ENCODE peak calls at places on chromosomes 16 and 17, in four cellular contexts. M is fibroblast of pulmonary artery; K is naive thymus-derived CD4-positive, alpha-beta T cell; R is HL-60. E is an unnamed sample.

GRCh38 chr17:74457146-74457819 is 9.2 kb upstream of the CD300A start:
- DNase-seq in M (peak), K (peak), R (no peak), E (no peak)

GRCh38 chr16:70250748-70251650 is 741 bp downstream of the EXOSC6 start:
- DNase-seq in M (peak), K (peak), R (peak), E (no peak)

GRCh38 chr17:46979023-46979870 is at the start of gene RPRML:
- DNase-seq in M (peak), K (no peak), R (no peak), E (no peak)

GRCh38 chr16:4882633-4883285 is 35.5 kb downstream of the UBN1 start:
- DNase-seq in M (peak), K (no peak), R (no peak), E (no peak)

GRCh38 chr16:75648265-75649076 is 898 bp downstream of the TERF2IP start:
- DNase-seq in M (peak), K (peak), R (peak), E (no peak)

GRCh38 chr17:15261063-15261817 is 3.9 kb downstream of the PMP22 start:
- DNase-seq in M (peak), K (no peak), R (no peak), E (no peak)

GRCh38 chr16:23174622-23175021 is 7.9 kb upstream of the SCNN1G start:
- DNase-seq in M (peak), K (no peak), R (no peak), E (no peak)

GRCh38 chr16:23509763-23510153 is 536 bp downstream of the GGA2 start:
- DNase-seq in M (peak), K (peak), R (no peak), E (no peak)

GRCh38 chr17:75642221-75643032 is 9.2 kb downstream of the SMIM5 start:
- DNase-seq in M (no peak), K (no peak), R (no peak), E (no peak)

GRCh38 chr17:74356640-74357465 is 4.8 kb downstream of the BTBD17 start:
- DNase-seq in M (no peak), K (no peak), R (no peak), E (no peak)

GRCh38 chr16:74608944-74609343 is 2.0 kb upstream of the GLG1 start:
- DNase-seq in M (no peak), K (peak), R (no peak), E (no peak)

GRCh38 chr17:82534401-82534812 is 14.9 kb downstream of the FOXK2 start:
- DNase-seq in M (no peak), K (no peak), R (no peak), E (no peak)

GRCh38 chr17:1107083-1107776 is 72.6 kb downstream of the ABR start:
- DNase-seq in M (no peak), K (no peak), R (no peak), E (no peak)

GRCh38 chr16:81703177-81704155 is 75.6 kb upstream of the PLCG2 start:
- DNase-seq in M (peak), K (no peak), R (no peak), E (peak)

GRCh38 chr16:26137956-26138355 is 446.2 kb downstream of the HS3ST4 start:
- DNase-seq in M (no peak), K (no peak), R (no peak), E (no peak)

GRCh38 chr17:42055003-42055402 is 4.6 kb upstream of the C17orf113 start:
- DNase-seq in M (no peak), K (no peak), R (no peak), E (no peak)

GRCh38 chr16:73605309-73605708 is 557.4 kb upstream of the ZFHX3 start:
- DNase-seq in M (no peak), K (no peak), R (no peak), E (no peak)

GRCh38 chr17:45992904-45993303 is 6.1 kb upstream of the STH start:
- DNase-seq in M (no peak), K (no peak), R (no peak), E (no peak)

GRCh38 chr16:58366247-58367031 is 25.8 kb upstream of the GINS3 start:
- DNase-seq in M (peak), K (no peak), R (no peak), E (no peak)

GRCh38 chr17:1865252-1866037 is 35.6 kb downstream of the RPA1 start:
- DNase-seq in M (peak), K (peak), R (no peak), E (no peak)

GRCh38 chr17:30975042-30975820 is 4.4 kb downstream of the RNF135 start:
- DNase-seq in M (no peak), K (no peak), R (no peak), E (no peak)

GRCh38 chr16:29744541-29745101 is 1.2 kb downstream of the C16orf54 start:
- DNase-seq in M (no peak), K (no peak), R (peak), E (no peak)

GRCh38 chr17:68033636-68034451 is 1.7 kb upstream of the KPNA2 start:
- DNase-seq in M (peak), K (no peak), R (no peak), E (no peak)
- H3K4me3 ChIP-seq in M (no peak), K (no peak), R (no peak), E (no peak)

GRCh38 chr17:77190561-77190960 is 49.8 kb downstream of the SEC14L1 start:
- DNase-seq in M (no peak), K (no peak), R (no peak), E (no peak)

GRCh38 chr17:77194179-77194578 is 53.4 kb downstream of the SEC14L1 start:
- DNase-seq in M (no peak), K (no peak), R (no peak), E (no peak)

GRCh38 chr17:77191266-77191665 is 50.5 kb downstream of the SEC14L1 start:
- DNase-seq in M (no peak), K (no peak), R (no peak), E (no peak)

GRCh38 chr17:77196251-77196650 is 55.5 kb downstream of the SEC14L1 start:
- DNase-seq in M (no peak), K (no peak), R (no peak), E (no peak)

GRCh38 chr17:77193653-77194052 is 52.9 kb downstream of the SEC14L1 start:
- DNase-seq in M (no peak), K (no peak), R (no peak), E (no peak)
- H3K4me3 ChIP-seq in M (no peak), K (no peak), R (no peak), E (no peak)

GRCh38 chr17:37610971-37611370 is 1.8 kb upstream of the SYNRG start:
- DNase-seq in M (no peak), K (no peak), R (no peak), E (no peak)

GRCh38 chr17:37605813-37606505 is 3.3 kb downstream of the SYNRG start:
- DNase-seq in M (no peak), K (peak), R (no peak), E (no peak)

GRCh38 chr17:37607637-37608368 is 1.4 kb downstream of the SYNRG start:
- DNase-seq in M (no peak), K (peak), R (no peak), E (no peak)

GRCh38 chr17:37609170-37610040 is at the start of gene SYNRG:
- DNase-seq in M (peak), K (peak), R (peak), E (peak)

DNA sequence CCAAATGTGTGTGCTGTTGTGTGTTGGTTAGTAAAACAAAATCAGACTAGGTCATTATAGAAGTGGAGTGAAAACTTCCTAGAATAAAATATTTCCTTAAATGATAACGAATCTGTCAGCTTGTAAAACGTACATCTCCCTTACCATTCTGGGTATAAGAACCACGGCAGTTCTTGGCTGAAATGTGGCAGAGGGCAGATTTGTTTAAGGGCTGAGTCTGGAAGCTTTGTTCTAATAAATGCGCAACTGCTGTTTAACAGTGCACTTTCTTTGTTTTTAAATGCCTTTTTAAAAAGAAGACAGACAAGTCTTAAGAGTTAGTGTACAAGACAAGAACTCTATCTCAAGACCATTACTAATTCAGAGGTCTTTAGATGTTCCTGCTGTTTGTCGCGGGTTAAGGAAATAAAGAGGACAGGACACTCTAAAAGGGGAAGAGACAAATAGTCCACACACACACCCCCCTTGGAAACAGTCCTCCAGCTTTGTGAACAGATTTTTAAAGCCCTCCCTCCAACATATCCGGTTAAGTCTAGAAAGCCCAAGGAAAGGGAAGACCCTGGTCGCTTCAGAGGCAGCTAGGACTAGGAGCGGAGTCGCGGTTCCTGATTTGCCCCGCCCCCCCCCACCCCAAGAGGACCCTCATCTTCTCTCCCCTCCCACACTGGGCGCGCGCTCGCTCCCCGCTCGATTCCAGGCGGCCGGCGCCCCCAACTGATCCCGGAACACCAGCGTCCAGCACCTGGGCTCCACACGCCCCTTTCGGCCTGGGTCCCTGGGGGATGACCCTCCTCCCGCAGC is 649 bp downstream of the SYNRG start:
- DNase-seq in M (peak), K (no peak), R (no peak), E (no peak)
- H3K4me3 ChIP-seq in M (peak), K (peak), R (peak), E (peak)

DNA sequence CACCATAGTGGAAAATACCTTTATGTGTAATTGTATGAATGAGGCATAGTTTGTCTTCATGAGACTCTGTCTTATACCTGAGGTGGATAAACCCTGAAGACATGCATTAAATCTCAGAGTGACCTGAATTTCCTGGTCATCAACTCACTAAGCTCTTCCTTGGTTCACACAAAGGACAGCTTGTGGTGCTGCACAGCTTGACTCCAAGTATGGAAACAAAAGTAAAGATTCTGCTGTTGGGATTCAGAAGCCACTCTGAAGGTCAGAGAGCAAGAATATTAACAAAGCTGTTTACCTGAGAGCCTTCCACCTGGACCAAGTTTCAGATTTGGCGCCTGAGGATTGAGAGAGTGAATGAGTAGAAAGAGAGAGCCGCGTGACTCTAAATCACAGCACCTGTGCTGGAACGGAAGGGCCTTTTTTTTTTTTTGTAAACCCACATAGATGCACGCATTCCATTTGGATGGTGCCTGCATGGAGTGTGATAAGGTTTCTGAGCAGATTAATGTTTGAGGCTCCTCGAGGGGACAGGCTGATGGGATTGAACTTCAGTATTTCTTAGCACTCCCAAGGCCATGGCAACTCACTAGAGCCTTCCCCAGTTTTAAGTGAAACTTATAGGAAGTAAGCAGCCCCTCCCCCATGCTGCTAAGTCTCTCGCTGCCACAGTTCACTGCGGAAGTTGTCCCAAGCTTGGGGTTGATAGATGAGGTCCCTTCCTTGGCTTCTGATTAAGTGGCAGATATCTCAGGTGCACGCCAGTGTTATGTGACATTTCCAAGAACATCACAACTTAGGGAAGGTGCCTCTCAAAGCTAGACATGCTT is 28.7 kb downstream of the CALB2 start:
- DNase-seq in M (no peak), K (no peak), R (no peak), E (no peak)
- H3K4me3 ChIP-seq in M (no peak), K (no peak), R (no peak), E (no peak)

DNA sequence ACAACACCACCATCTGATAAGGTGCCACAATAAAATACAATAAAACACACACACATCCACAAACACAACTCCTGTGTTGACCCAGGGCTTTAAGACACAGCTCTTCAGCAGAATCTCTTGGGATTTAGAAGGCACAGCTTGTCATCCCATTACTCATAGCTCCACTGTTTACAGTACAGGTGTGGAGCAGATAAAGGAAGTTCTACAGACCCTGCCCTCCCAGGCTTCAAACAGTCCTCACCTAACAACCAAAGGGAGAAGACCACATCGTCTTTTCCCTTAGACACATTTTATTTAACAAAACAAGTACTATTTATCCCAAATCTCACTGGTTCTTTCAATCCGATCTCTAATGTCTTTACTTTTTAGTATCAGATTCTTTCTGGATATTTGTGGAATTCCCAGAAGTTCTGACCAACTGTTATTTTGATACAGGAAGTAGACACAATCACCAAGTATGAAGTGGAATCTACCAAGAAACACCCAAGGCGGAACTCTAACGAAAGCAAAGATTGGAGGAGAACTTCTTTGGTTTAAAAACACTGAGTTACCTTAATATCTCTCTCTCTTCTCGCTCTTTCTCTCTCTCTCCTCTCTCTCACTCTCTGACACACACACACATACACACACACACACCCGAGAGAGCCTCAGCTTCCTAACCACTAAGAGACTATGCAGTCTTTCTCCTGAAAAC is 46.1 kb downstream of the CYTH1 start:
- DNase-seq in M (peak), K (peak), R (no peak), E (no peak)
- H3K4me3 ChIP-seq in M (peak), K (peak), R (peak), E (no peak)

GRCh38 chr16:8892101-8892575 is 10.0 kb downstream of the LITAFD start:
- DNase-seq in M (no peak), K (no peak), R (no peak), E (no peak)
- H3K4me3 ChIP-seq in M (no peak), K (no peak), R (no peak), E (no peak)

GRCh38 chr16:88971371-88972097 is 5.5 kb downstream of the CBFA2T3 start:
- DNase-seq in M (no peak), K (no peak), R (no peak), E (no peak)
- H3K4me3 ChIP-seq in M (no peak), K (no peak), R (no peak), E (no peak)

DNA sequence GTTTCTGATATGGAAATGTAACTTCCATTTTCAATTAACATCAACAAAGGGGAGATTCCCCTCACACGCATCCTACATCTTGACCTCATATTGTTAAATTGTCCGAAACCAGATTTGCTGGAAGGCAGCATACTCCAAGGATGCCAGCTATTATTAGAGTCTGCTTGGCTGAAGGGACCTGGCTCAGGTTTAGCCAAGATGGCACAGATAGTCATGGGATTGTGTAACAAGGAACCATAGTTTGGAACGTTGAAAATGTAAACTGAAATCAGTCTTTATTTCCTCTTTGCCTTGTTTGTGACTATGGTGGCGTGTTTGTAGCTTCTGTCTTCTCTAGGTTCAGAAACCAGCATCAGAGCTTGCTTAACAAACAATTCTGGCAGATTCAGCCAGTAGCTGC is 5.9 kb downstream of the ARSG start:
- DNase-seq in M (no peak), K (no peak), R (no peak), E (no peak)
- H3K4me3 ChIP-seq in M (no peak), K (peak), R (no peak), E (no peak)

E was measured in AG04449.